ENCODE peak calls at places on chromosomes 11 and 22, in seven cellular contexts. V, K, D, I, Y, B and X are unnamed samples.

GRCh38 chr11:3984896-3985295 is 109.7 kb upstream of the RRM1 start:
- DNase-seq in V (no peak), K (no peak), D (no peak), I (no peak), Y (peak), B (peak), X (no peak)

GRCh38 chr11:128330203-128330602 is 257.2 kb downstream of the ETS1 start:
- DNase-seq in V (no peak), K (no peak), D (no peak), I (no peak), Y (no peak), B (no peak), X (no peak)

GRCh38 chr11:79485694-79486093 is 44.9 kb upstream of the TENM4 start:
- DNase-seq in V (no peak), K (no peak), D (no peak), I (no peak), Y (no peak), B (no peak), X (no peak)

GRCh38 chr11:10305262-10305963 is 540 bp downstream of the ADM start:
- DNase-seq in V (no peak), K (peak), D (peak), I (no peak), Y (no peak), B (peak), X (peak)

GRCh38 chr11:130902380-130902779 is 13.9 kb downstream of the SNX19 start:
- DNase-seq in V (no peak), K (no peak), D (no peak), I (no peak), Y (no peak), B (no peak), X (no peak)

GRCh38 chr11:1548221-1549070 is 23.6 kb downstream of the DUSP8 start:
- DNase-seq in V (peak), K (peak), D (peak), I (peak), Y (no peak), B (peak), X (peak)

GRCh38 chr22:49784630-49784971 is 43.1 kb downstream of the BRD1 start:
- DNase-seq in V (no peak), K (no peak), D (no peak), I (no peak), Y (no peak), B (no peak), X (no peak)

GRCh38 chr11:1546077-1546535 is 26.0 kb downstream of the DUSP8 start:
- DNase-seq in V (no peak), K (no peak), D (no peak), I (no peak), Y (no peak), B (no peak), X (no peak)

GRCh38 chr11:71470956-71471355 is 18.0 kb downstream of the NADSYN1 start:
- DNase-seq in V (no peak), K (no peak), D (no peak), I (no peak), Y (no peak), B (no peak), X (no peak)

GRCh38 chr11:36300651-36301050 is 4.6 kb downstream of the PRR5L start:
- DNase-seq in V (peak), K (peak), D (peak), I (no peak), Y (no peak), B (peak), X (peak)

GRCh38 chr22:21686634-21687393 is 21.0 kb downstream of the PPIL2 start:
- DNase-seq in V (no peak), K (no peak), D (no peak), I (no peak), Y (no peak), B (no peak), X (no peak)

GRCh38 chr11:132838621-132839020 is 693.7 kb downstream of the OPCML start:
- DNase-seq in V (no peak), K (peak), D (peak), I (no peak), Y (no peak), B (peak), X (peak)

GRCh38 chr11:3865388-3866193 is 10.1 kb downstream of the STIM1 start:
- DNase-seq in V (no peak), K (no peak), D (peak), I (peak), Y (no peak), B (peak), X (peak)